ENCODE peak calls at places on chromosomes 2 and 18, in five cellular contexts. E is upper lobe of right lung, S is transverse colon, L is SK-N-SH, V is left ventricle myocardium inferior. N is an unnamed sample. For H3K4me1, the result is how much of the 10 kb centered on the place peaks cover.

GRCh38 chr18:36387296-36387695 is 89.8 kb downstream of the FHOD3 start:
- DNase-seq in S (no peak), L (no peak), E (no peak), V (no peak), N (no peak)

GRCh38 chr2:12700989-12701388 is 15.7 kb upstream of the TRIB2 start:
- DNase-seq in E (no peak), L (no peak), V (no peak), S (no peak), N (no peak)

GRCh38 chr2:64296150-64296500 is 151.9 kb upstream of the PELI1 start:
- DNase-seq in V (no peak), S (no peak), E (no peak), L (peak), N (no peak)

GRCh38 chr2:207182916-207183315 is 17.2 kb upstream of the KLF7 start:
- DNase-seq in V (no peak), S (no peak), E (no peak), L (no peak), N (no peak)

GRCh38 chr2:33589444-33589843 is 9.7 kb downstream of the FAM98A start:
- DNase-seq in S (no peak), L (no peak), V (no peak), E (no peak), N (no peak)

GRCh38 chr2:133566967-133567645 is 1.2 kb downstream of the NCKAP5 start:
- DNase-seq in S (peak), E (peak), L (no peak), V (peak), N (peak)

GRCh38 chr2:109438773-109439191 is 175.0 kb downstream of the SEPTIN10 start:
- DNase-seq in E (no peak), V (peak), S (no peak), L (peak), N (no peak)

GRCh38 chr2:176097820-176098365 is 1.7 kb upstream of the HOXD12 start:
- DNase-seq in L (no peak), V (no peak), E (no peak), S (no peak), N (no peak)

GRCh38 chr2:52668752-52669151 is 1098.9 kb upstream of the CHAC2 start:
- DNase-seq in V (no peak), L (no peak), E (no peak), S (no peak), N (no peak)

GRCh38 chr2:105117565-105117964 is 79.7 kb downstream of the MRPS9 start:
- DNase-seq in E (no peak), S (no peak), L (peak), V (no peak), N (no peak)

GRCh38 chr2:59177748-59178147 is 936.6 kb upstream of the FANCL start:
- DNase-seq in E (no peak), V (no peak), S (no peak), L (no peak), N (no peak)

GRCh38 chr2:200165687-200166086 is 140.8 kb upstream of the SPATS2L start:
- DNase-seq in V (no peak), S (no peak), L (no peak), E (no peak), N (no peak)

GRCh38 chr2:120350801-120351324 is 4.9 kb downstream of the INHBB start:
- DNase-seq in L (no peak), V (no peak), S (no peak), E (peak), N (peak)

GRCh38 chr18:79875931-79876461 is 75.5 kb downstream of the SLC66A2 start:
- DNase-seq in L (no peak), S (no peak), V (no peak), E (peak), N (no peak)

GRCh38 chr2:222433381-222434173 is 9.2 kb downstream of the SGPP2 start:
- DNase-seq in S (peak), E (no peak), L (no peak), V (no peak), N (no peak)

GRCh38 chr2:53445376-53446072 is 322.1 kb upstream of the CHAC2 start:
- DNase-seq in V (no peak), E (no peak), L (no peak), S (no peak), N (no peak)

GRCh38 chr18:36186461-36187137 is 698 bp upstream of the MOCOS start:
- DNase-seq in V (peak), E (peak), L (peak), S (peak), N (peak)

GRCh38 chr2:157789933-157790511 is 86.1 kb downstream of the ACVR1 start:
- DNase-seq in S (peak), L (no peak), V (peak), E (no peak), N (peak)

GRCh38 chr2:236565879-236566402 is 3.7 kb upstream of the ACKR3 start:
- DNase-seq in E (no peak), S (no peak), L (no peak), V (no peak), N (no peak)

GRCh38 chr2:96158554-96158940 is 13.3 kb upstream of the DUSP2 start:
- DNase-seq in L (no peak), S (no peak), V (no peak), E (peak), N (no peak)

GRCh38 chr18:77096936-77097886 is 35.4 kb downstream of the MBP start:
- DNase-seq in S (no peak), L (no peak), E (no peak), V (no peak), N (no peak)

GRCh38 chr18:77093584-77093983 is 39.0 kb downstream of the MBP start:
- DNase-seq in S (no peak), V (no peak), L (no peak), E (no peak), N (peak)

GRCh38 chr18:77093067-77093430 is 39.5 kb downstream of the MBP start:
- DNase-seq in L (no peak), E (no peak), S (no peak), V (no peak), N (peak)

GRCh38 chr18:77096031-77096371 is 36.6 kb downstream of the MBP start:
- DNase-seq in S (no peak), E (no peak), V (no peak), L (no peak), N (no peak)

GRCh38 chr18:77095356-77096030 is 37.1 kb downstream of the MBP start:
- DNase-seq in E (no peak), L (no peak), V (no peak), S (no peak), N (peak)
- H3K27ac ChIP-seq in E (no peak), L (no peak), V (peak), S (peak), N (peak)

DNA sequence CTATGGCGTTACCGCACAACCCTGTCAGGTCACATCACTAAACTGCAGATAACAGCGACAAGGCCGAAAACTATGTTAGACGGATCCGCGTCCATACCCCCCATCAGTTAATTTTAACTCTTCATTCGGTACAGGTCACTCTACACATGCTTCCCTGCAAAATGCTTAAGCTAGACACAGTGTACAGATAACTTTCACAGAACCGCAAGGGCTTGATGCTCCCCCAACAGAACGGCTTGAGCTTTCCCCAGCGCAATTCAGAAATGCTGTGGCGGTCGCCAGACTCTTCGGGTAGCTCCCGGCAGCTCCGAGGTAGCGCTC is 283 bp upstream of the RBBP8 start:
- DNase-seq in S (no peak), L (no peak), E (no peak), V (no peak), N (no peak)
- H3K4me1 ChIP-seq in S (under half), L (under half), E (under half), V (under half), N (under half)

DNA sequence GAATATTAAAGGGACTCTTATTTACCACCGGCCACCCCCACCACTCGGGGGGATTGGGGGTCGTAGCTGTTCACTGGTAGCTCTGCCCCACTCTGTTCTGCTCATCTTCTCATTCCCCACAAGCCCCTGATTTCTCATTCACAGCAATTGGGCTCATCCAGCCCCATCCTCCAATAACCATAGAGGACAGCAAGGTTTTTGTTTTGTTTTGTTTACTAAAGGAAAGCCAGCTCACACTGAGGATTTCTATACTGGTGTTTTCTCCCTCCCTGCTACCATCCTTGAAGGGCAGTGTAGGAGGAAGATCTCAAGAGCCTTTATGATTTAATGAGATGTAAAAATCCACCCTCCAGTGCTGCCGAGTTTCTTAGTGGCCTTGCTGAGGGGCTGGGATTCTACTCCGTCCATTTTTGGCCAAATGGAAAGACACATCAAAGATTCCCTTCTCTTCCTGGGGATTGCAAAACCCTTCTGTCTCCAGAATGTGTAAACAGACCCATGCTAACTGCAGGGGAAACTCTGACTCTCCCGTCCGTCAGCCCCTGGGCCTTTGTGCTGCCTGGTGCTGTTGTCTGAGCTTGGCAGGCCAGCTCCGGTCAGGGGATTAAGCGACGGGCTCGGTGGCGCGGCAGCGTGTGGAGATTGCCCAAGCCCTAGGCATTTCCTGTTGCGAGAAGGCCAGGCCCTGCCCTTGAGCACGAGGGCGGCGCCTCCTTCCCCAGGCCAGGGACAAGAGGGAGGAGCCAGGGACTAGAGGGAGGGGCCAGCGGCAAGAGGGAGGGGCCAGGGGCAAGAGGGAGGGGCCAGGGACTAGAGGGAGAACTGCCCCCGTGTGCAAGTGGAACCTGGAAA is 165.0 kb downstream of the ANTXR1 start:
- DNase-seq in L (peak), V (peak), S (peak), E (peak), N (peak)
- H3K27ac ChIP-seq in L (peak), V (peak), S (peak), E (peak), N (peak)

GRCh38 chr2:168179592-168179991 is 67.8 kb downstream of the STK39 start:
- DNase-seq in E (no peak), S (no peak), L (no peak), V (no peak), N (no peak)

GRCh38 chr2:168176402-168176801 is 71.0 kb downstream of the STK39 start:
- DNase-seq in E (no peak), L (no peak), V (no peak), S (no peak), N (no peak)

GRCh38 chr2:168178925-168179324 is 68.5 kb downstream of the STK39 start:
- DNase-seq in V (no peak), S (no peak), E (no peak), L (no peak), N (no peak)

GRCh38 chr2:168180483-168180882 is 66.9 kb downstream of the STK39 start:
- DNase-seq in L (no peak), S (no peak), E (no peak), V (no peak), N (no peak)

DNA sequence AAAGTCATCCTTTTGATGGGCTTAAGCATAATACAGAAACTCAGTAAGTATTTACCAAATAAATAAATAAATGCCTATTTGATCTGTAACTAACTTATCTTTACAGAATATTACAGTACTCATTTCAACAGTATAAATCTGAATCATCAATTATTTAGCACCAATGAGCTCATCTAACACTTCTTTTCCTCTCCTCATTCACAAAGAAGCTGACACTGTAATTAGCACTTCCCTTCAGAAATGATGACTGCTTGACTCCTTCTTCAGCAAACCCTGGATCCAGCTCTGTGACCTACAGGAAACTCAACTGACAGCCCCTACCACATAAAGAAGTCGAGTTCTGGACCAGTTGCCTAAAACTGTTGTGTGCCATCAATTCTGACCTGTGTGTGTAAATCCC is 68.9 kb downstream of the STK39 start:
- DNase-seq in V (no peak), S (no peak), E (no peak), L (no peak), N (no peak)
- H3K4me1 ChIP-seq in V (under half), S (under half), E (under half), L (under half), N (under half)

DNA sequence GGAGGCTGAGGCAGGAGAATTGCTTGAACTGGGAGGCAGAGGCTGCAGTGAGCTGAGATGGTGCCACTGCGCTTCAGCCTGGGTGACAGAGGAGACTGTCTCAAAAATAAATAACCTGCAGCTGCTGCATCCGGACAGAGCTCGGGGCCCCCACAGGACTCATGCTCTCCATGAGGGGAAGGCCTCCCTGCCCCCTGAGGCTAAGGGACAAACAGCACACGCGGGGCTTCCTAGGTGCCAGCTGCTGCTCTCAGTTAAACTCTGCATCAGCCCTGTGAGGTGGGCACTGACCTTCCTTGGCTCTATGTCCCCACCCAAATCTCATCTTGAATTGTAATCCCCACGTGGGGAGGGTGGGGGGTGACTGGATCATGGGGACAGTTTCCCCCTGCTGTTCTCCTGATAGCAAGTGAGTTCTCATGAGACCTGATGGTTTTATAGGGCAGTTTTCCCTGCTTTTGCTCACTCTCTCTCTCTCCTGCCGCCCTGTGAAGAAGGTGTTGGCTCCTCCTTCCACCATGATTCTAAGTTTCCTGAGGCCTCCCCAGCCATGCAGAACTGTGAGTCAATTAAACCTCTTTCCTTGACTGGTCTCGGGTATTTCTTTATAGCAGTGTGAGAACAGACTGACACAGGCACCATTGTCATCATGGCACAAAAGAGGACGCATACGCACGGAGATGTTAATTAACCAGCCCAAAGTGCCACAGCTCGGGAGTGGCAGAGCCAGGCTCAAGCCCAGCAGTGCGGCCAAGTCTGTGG is 49.9 kb upstream of the TAF1B start:
- DNase-seq in E (no peak), S (no peak), V (peak), L (no peak), N (peak)
- H3K27ac ChIP-seq in E (no peak), S (no peak), V (peak), L (no peak), N (no peak)

GRCh38 chr2:24049485-24050021 is at the start of gene FKBP1B:
- DNase-seq in E (peak), L (peak), S (peak), V (peak), N (peak)
- H3K4me1 ChIP-seq in E (under half), L (under half), S (under half), V (under half), N (under half)

DNA sequence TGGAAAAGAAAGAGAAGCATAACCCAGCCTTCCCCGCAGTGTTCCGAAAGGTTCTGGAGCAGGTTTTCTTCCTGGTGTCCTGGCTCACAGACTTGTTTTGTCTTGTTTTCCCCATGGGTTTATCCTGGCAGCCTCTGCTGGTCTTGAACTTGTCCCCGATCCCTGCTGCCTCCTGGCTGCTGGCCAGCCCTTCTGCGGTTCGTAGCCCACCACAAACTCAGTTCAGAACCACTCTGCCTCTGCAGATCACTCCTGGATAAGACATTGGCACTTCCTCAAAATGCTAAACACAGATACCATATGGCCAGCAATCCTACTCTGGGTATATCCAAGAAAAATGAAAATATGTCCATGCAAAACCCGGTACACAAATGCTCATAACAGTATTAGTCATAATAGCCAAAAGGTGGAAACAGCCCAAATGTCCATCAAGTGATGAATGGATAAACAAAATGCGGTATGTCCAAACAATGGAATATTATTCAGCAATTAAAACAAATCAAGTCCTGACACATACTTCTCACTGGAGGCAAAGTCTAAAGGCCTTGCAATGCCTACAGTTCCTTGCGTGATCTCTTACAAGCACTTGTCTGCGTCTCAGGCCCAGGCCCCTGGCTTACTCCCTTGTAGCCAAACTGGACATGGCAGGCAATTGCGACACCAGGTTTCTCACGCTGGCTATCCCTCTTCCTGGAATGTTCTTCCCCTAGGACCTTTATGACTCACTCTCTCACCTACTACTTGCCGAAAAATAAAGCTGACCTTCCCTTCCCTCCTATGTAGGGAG is 28.0 kb upstream of the ARHGEF4 start:
- DNase-seq in V (no peak), S (no peak), L (no peak), E (peak), N (no peak)
- H3K27ac ChIP-seq in V (no peak), S (no peak), L (no peak), E (no peak), N (no peak)

DNA sequence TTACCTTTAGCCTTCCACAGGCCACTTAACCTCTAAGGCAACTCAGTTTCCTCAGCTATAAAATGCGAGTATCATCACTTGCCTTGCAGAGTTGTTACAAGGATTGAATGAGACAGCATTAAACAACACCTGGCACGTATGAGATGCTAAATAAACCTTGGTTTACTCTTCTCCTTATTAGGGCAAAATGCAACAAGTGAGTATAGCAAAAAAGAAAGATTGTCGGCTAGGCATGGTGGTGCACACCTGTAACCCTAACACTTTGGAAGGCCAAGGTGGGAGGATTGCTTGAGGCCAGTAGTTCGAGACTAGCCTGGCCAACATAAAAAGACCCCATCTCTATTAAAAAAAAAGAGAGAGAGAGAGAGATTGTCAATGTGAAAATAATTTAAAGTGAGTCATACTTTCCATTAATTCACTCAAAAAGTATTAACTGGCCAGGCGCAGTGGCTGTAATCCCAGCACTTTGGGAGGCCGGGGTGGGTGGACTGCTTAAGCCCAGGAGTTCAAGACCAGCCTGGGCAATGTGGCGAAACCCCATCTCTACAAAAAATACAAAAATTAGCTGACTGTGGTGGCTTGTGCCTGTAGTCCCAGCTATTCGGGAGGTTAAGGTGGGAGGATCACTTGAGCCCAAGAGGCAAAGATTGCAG is 8.0 kb downstream of the ATAD2B start:
- DNase-seq in E (no peak), L (no peak), S (no peak), V (no peak), N (no peak)
- H3K4me1 ChIP-seq in E (under half), L (under half), S (under half), V (half or more), N (under half)